ENCODE peak calls at places on chromosomes 4 and X, in ten cellular contexts. One of them, this sample, is unnamed.

GRCh38 chr4:7960790-7961655 is 21.4 kb upstream of the AFAP1 start:
- DNase-seq in stimulated activated effector memory CD8-positive, alpha-beta T cell treated with anti-CD3 and anti-CD28 coated beads, Interleukin-12 subunit alpha, Interleukin-12 subunit beta, amount 100 ng/mL, for 72 hours: peak; percentile 87
- DNase-seq in colonic mucosa: no peak
- DNase-seq in naive B cell: no peak
- DNase-seq in fibroblast of the aortic adventitia: peak; percentile 100
- DNase-seq in naive thymus-derived CD4-positive, alpha-beta T cell: peak; percentile 25
- DNase-seq in osteoblast: peak; percentile 96
- DNase-seq in ovary: peak; percentile 84
- DNase-seq in tibial nerve: no peak
- DNase-seq in activated CD4-positive, alpha-beta T cell treated with anti-CD3 and anti-CD28 coated beads for 36 hours: peak; percentile 91
- DNase-seq in this sample: peak; percentile 31

GRCh38 chr4:95450294-95450693 is 98.5 kb downstream of the UNC5C start:
- DNase-seq in osteoblast: no peak
- DNase-seq in naive B cell: no peak
- DNase-seq in tibial nerve: no peak
- DNase-seq in fibroblast of the aortic adventitia: no peak
- DNase-seq in colonic mucosa: no peak
- DNase-seq in naive thymus-derived CD4-positive, alpha-beta T cell: no peak
- DNase-seq in activated CD4-positive, alpha-beta T cell treated with anti-CD3 and anti-CD28 coated beads for 36 hours: no peak
- DNase-seq in stimulated activated effector memory CD8-positive, alpha-beta T cell treated with anti-CD3 and anti-CD28 coated beads, Interleukin-12 subunit alpha, Interleukin-12 subunit beta, amount 100 ng/mL, for 72 hours: no peak
- DNase-seq in ovary: no peak
- DNase-seq in this sample: no peak

GRCh38 chrX:76148753-76149152 is 24.1 kb upstream of the PBDC1 start:
- DNase-seq in naive B cell: peak; percentile 62
- DNase-seq in activated CD4-positive, alpha-beta T cell treated with anti-CD3 and anti-CD28 coated beads for 36 hours: peak; percentile 62
- DNase-seq in fibroblast of the aortic adventitia: peak; percentile 49
- DNase-seq in tibial nerve: no peak
- DNase-seq in naive thymus-derived CD4-positive, alpha-beta T cell: peak; percentile 63
- DNase-seq in ovary: peak; percentile 52
- DNase-seq in stimulated activated effector memory CD8-positive, alpha-beta T cell treated with anti-CD3 and anti-CD28 coated beads, Interleukin-12 subunit alpha, Interleukin-12 subunit beta, amount 100 ng/mL, for 72 hours: peak; percentile 55
- DNase-seq in colonic mucosa: peak; percentile 47
- DNase-seq in osteoblast: peak; percentile 25
- DNase-seq in this sample: peak; percentile 21

GRCh38 chr4:57425610-57426009 is 315.4 kb upstream of the IGFBP7 start:
- DNase-seq in osteoblast: no peak
- DNase-seq in tibial nerve: no peak
- DNase-seq in ovary: no peak
- DNase-seq in fibroblast of the aortic adventitia: peak; percentile 28
- DNase-seq in stimulated activated effector memory CD8-positive, alpha-beta T cell treated with anti-CD3 and anti-CD28 coated beads, Interleukin-12 subunit alpha, Interleukin-12 subunit beta, amount 100 ng/mL, for 72 hours: no peak
- DNase-seq in naive B cell: no peak
- DNase-seq in naive thymus-derived CD4-positive, alpha-beta T cell: no peak
- DNase-seq in colonic mucosa: no peak
- DNase-seq in activated CD4-positive, alpha-beta T cell treated with anti-CD3 and anti-CD28 coated beads for 36 hours: no peak
- DNase-seq in this sample: no peak

GRCh38 chr4:155392486-155393184 is 15.9 kb upstream of the MAP9 start:
- DNase-seq in osteoblast: peak; percentile 62
- DNase-seq in naive thymus-derived CD4-positive, alpha-beta T cell: no peak
- DNase-seq in ovary: no peak
- DNase-seq in tibial nerve: no peak
- DNase-seq in naive B cell: no peak
- DNase-seq in stimulated activated effector memory CD8-positive, alpha-beta T cell treated with anti-CD3 and anti-CD28 coated beads, Interleukin-12 subunit alpha, Interleukin-12 subunit beta, amount 100 ng/mL, for 72 hours: no peak
- DNase-seq in activated CD4-positive, alpha-beta T cell treated with anti-CD3 and anti-CD28 coated beads for 36 hours: no peak
- DNase-seq in fibroblast of the aortic adventitia: peak; percentile 65
- DNase-seq in colonic mucosa: no peak
- DNase-seq in this sample: no peak

GRCh38 chr4:41282362-41282761 is 25.6 kb downstream of the UCHL1 start:
- DNase-seq in activated CD4-positive, alpha-beta T cell treated with anti-CD3 and anti-CD28 coated beads for 36 hours: no peak
- DNase-seq in ovary: no peak
- DNase-seq in stimulated activated effector memory CD8-positive, alpha-beta T cell treated with anti-CD3 and anti-CD28 coated beads, Interleukin-12 subunit alpha, Interleukin-12 subunit beta, amount 100 ng/mL, for 72 hours: no peak
- DNase-seq in tibial nerve: no peak
- DNase-seq in osteoblast: no peak
- DNase-seq in naive B cell: no peak
- DNase-seq in colonic mucosa: no peak
- DNase-seq in naive thymus-derived CD4-positive, alpha-beta T cell: no peak
- DNase-seq in fibroblast of the aortic adventitia: no peak
- DNase-seq in this sample: no peak

GRCh38 chr4:680931-681645 is 6.7 kb downstream of the MYL5 start:
- DNase-seq in naive thymus-derived CD4-positive, alpha-beta T cell: no peak
- DNase-seq in colonic mucosa: peak; percentile 67
- DNase-seq in tibial nerve: no peak
- DNase-seq in activated CD4-positive, alpha-beta T cell treated with anti-CD3 and anti-CD28 coated beads for 36 hours: peak; percentile 69
- DNase-seq in naive B cell: peak; percentile 49
- DNase-seq in ovary: peak; percentile 45
- DNase-seq in fibroblast of the aortic adventitia: peak; percentile 22
- DNase-seq in stimulated activated effector memory CD8-positive, alpha-beta T cell treated with anti-CD3 and anti-CD28 coated beads, Interleukin-12 subunit alpha, Interleukin-12 subunit beta, amount 100 ng/mL, for 72 hours: peak; percentile 83
- DNase-seq in osteoblast: peak; percentile 98
- DNase-seq in this sample: peak; percentile 52

GRCh38 chr4:120731561-120731960 is 191.0 kb downstream of the PRDM5 start:
- DNase-seq in stimulated activated effector memory CD8-positive, alpha-beta T cell treated with anti-CD3 and anti-CD28 coated beads, Interleukin-12 subunit alpha, Interleukin-12 subunit beta, amount 100 ng/mL, for 72 hours: no peak
- DNase-seq in naive thymus-derived CD4-positive, alpha-beta T cell: no peak
- DNase-seq in tibial nerve: no peak
- DNase-seq in fibroblast of the aortic adventitia: peak; percentile 16
- DNase-seq in naive B cell: no peak
- DNase-seq in activated CD4-positive, alpha-beta T cell treated with anti-CD3 and anti-CD28 coated beads for 36 hours: no peak
- DNase-seq in osteoblast: peak; percentile 23
- DNase-seq in colonic mucosa: no peak
- DNase-seq in ovary: no peak
- DNase-seq in this sample: no peak

GRCh38 chrX:11336201-11336600 is 43.0 kb downstream of the AMELX start:
- DNase-seq in naive thymus-derived CD4-positive, alpha-beta T cell: no peak
- DNase-seq in tibial nerve: no peak
- DNase-seq in fibroblast of the aortic adventitia: no peak
- DNase-seq in ovary: no peak
- DNase-seq in stimulated activated effector memory CD8-positive, alpha-beta T cell treated with anti-CD3 and anti-CD28 coated beads, Interleukin-12 subunit alpha, Interleukin-12 subunit beta, amount 100 ng/mL, for 72 hours: no peak
- DNase-seq in osteoblast: no peak
- DNase-seq in activated CD4-positive, alpha-beta T cell treated with anti-CD3 and anti-CD28 coated beads for 36 hours: no peak
- DNase-seq in naive B cell: no peak
- DNase-seq in colonic mucosa: no peak
- DNase-seq in this sample: no peak

GRCh38 chr4:151603377-151603776 is 157.4 kb downstream of the GATB start:
- DNase-seq in colonic mucosa: no peak
- DNase-seq in osteoblast: no peak
- DNase-seq in fibroblast of the aortic adventitia: no peak
- DNase-seq in stimulated activated effector memory CD8-positive, alpha-beta T cell treated with anti-CD3 and anti-CD28 coated beads, Interleukin-12 subunit alpha, Interleukin-12 subunit beta, amount 100 ng/mL, for 72 hours: no peak
- DNase-seq in ovary: no peak
- DNase-seq in naive thymus-derived CD4-positive, alpha-beta T cell: no peak
- DNase-seq in tibial nerve: no peak
- DNase-seq in activated CD4-positive, alpha-beta T cell treated with anti-CD3 and anti-CD28 coated beads for 36 hours: no peak
- DNase-seq in naive B cell: no peak
- DNase-seq in this sample: no peak

GRCh38 chrX:3638280-3638873 is 75.1 kb downstream of the PRKX start:
- DNase-seq in colonic mucosa: peak; percentile 57
- DNase-seq in ovary: peak; percentile 24
- DNase-seq in tibial nerve: peak; percentile 14
- DNase-seq in stimulated activated effector memory CD8-positive, alpha-beta T cell treated with anti-CD3 and anti-CD28 coated beads, Interleukin-12 subunit alpha, Interleukin-12 subunit beta, amount 100 ng/mL, for 72 hours: no peak
- DNase-seq in fibroblast of the aortic adventitia: peak; percentile 60
- DNase-seq in osteoblast: peak; percentile 92
- DNase-seq in naive B cell: no peak
- DNase-seq in activated CD4-positive, alpha-beta T cell treated with anti-CD3 and anti-CD28 coated beads for 36 hours: peak; percentile 53
- DNase-seq in naive thymus-derived CD4-positive, alpha-beta T cell: no peak
- DNase-seq in this sample: peak; percentile 22

GRCh38 chr4:176526704-176527103 is 206.9 kb downstream of the SPCS3 start:
- DNase-seq in ovary: no peak
- DNase-seq in fibroblast of the aortic adventitia: no peak
- DNase-seq in naive B cell: no peak
- DNase-seq in naive thymus-derived CD4-positive, alpha-beta T cell: no peak
- DNase-seq in stimulated activated effector memory CD8-positive, alpha-beta T cell treated with anti-CD3 and anti-CD28 coated beads, Interleukin-12 subunit alpha, Interleukin-12 subunit beta, amount 100 ng/mL, for 72 hours: no peak
- DNase-seq in colonic mucosa: no peak
- DNase-seq in tibial nerve: no peak
- DNase-seq in osteoblast: no peak
- DNase-seq in activated CD4-positive, alpha-beta T cell treated with anti-CD3 and anti-CD28 coated beads for 36 hours: no peak
- DNase-seq in this sample: no peak

GRCh38 chrX:3442685-3443084 is 96.2 kb upstream of the MXRA5 start:
- DNase-seq in stimulated activated effector memory CD8-positive, alpha-beta T cell treated with anti-CD3 and anti-CD28 coated beads, Interleukin-12 subunit alpha, Interleukin-12 subunit beta, amount 100 ng/mL, for 72 hours: no peak
- DNase-seq in osteoblast: no peak
- DNase-seq in naive thymus-derived CD4-positive, alpha-beta T cell: no peak
- DNase-seq in ovary: no peak
- DNase-seq in tibial nerve: no peak
- DNase-seq in fibroblast of the aortic adventitia: no peak
- DNase-seq in colonic mucosa: no peak
- DNase-seq in naive B cell: no peak
- DNase-seq in activated CD4-positive, alpha-beta T cell treated with anti-CD3 and anti-CD28 coated beads for 36 hours: no peak
- DNase-seq in this sample: no peak

GRCh38 chr4:38694330-38694729 is 30.3 kb downstream of the KLF3 start:
- DNase-seq in stimulated activated effector memory CD8-positive, alpha-beta T cell treated with anti-CD3 and anti-CD28 coated beads, Interleukin-12 subunit alpha, Interleukin-12 subunit beta, amount 100 ng/mL, for 72 hours: peak; percentile 40
- DNase-seq in naive thymus-derived CD4-positive, alpha-beta T cell: no peak
- DNase-seq in fibroblast of the aortic adventitia: no peak
- DNase-seq in activated CD4-positive, alpha-beta T cell treated with anti-CD3 and anti-CD28 coated beads for 36 hours: no peak
- DNase-seq in colonic mucosa: no peak
- DNase-seq in naive B cell: no peak
- DNase-seq in ovary: no peak
- DNase-seq in tibial nerve: no peak
- DNase-seq in osteoblast: no peak
- DNase-seq in this sample: no peak

GRCh38 chr4:189121336-189121735 is 819.3 kb upstream of the FRG1 start:
- DNase-seq in naive B cell: no peak
- DNase-seq in colonic mucosa: no peak
- DNase-seq in activated CD4-positive, alpha-beta T cell treated with anti-CD3 and anti-CD28 coated beads for 36 hours: no peak
- DNase-seq in fibroblast of the aortic adventitia: no peak
- DNase-seq in naive thymus-derived CD4-positive, alpha-beta T cell: no peak
- DNase-seq in osteoblast: no peak
- DNase-seq in ovary: no peak
- DNase-seq in stimulated activated effector memory CD8-positive, alpha-beta T cell treated with anti-CD3 and anti-CD28 coated beads, Interleukin-12 subunit alpha, Interleukin-12 subunit beta, amount 100 ng/mL, for 72 hours: no peak
- DNase-seq in tibial nerve: no peak
- DNase-seq in this sample: no peak

GRCh38 chrX:48813605-48814004 is 11.7 kb downstream of the HDAC6 start:
- DNase-seq in colonic mucosa: no peak
- DNase-seq in tibial nerve: no peak
- DNase-seq in stimulated activated effector memory CD8-positive, alpha-beta T cell treated with anti-CD3 and anti-CD28 coated beads, Interleukin-12 subunit alpha, Interleukin-12 subunit beta, amount 100 ng/mL, for 72 hours: no peak
- DNase-seq in naive B cell: no peak
- DNase-seq in activated CD4-positive, alpha-beta T cell treated with anti-CD3 and anti-CD28 coated beads for 36 hours: no peak
- DNase-seq in fibroblast of the aortic adventitia: no peak
- DNase-seq in osteoblast: no peak
- DNase-seq in naive thymus-derived CD4-positive, alpha-beta T cell: no peak
- DNase-seq in ovary: no peak
- DNase-seq in this sample: no peak

GRCh38 chr4:72390409-72390808 is 178.6 kb downstream of the ADAMTS3 start:
- DNase-seq in fibroblast of the aortic adventitia: peak; percentile 69
- DNase-seq in ovary: no peak
- DNase-seq in naive B cell: no peak
- DNase-seq in activated CD4-positive, alpha-beta T cell treated with anti-CD3 and anti-CD28 coated beads for 36 hours: no peak
- DNase-seq in naive thymus-derived CD4-positive, alpha-beta T cell: no peak
- DNase-seq in osteoblast: peak; percentile 30
- DNase-seq in tibial nerve: no peak
- DNase-seq in colonic mucosa: no peak
- DNase-seq in stimulated activated effector memory CD8-positive, alpha-beta T cell treated with anti-CD3 and anti-CD28 coated beads, Interleukin-12 subunit alpha, Interleukin-12 subunit beta, amount 100 ng/mL, for 72 hours: no peak
- DNase-seq in this sample: no peak

GRCh38 chrX:41265615-41266014 is 68.3 kb upstream of the DDX3X start:
- DNase-seq in stimulated activated effector memory CD8-positive, alpha-beta T cell treated with anti-CD3 and anti-CD28 coated beads, Interleukin-12 subunit alpha, Interleukin-12 subunit beta, amount 100 ng/mL, for 72 hours: peak; percentile 66
- DNase-seq in fibroblast of the aortic adventitia: peak; percentile 78
- DNase-seq in naive B cell: peak; percentile 39
- DNase-seq in tibial nerve: no peak
- DNase-seq in activated CD4-positive, alpha-beta T cell treated with anti-CD3 and anti-CD28 coated beads for 36 hours: peak; percentile 84
- DNase-seq in colonic mucosa: no peak
- DNase-seq in naive thymus-derived CD4-positive, alpha-beta T cell: peak; percentile 36
- DNase-seq in osteoblast: peak; percentile 81
- DNase-seq in ovary: peak; percentile 53
- DNase-seq in this sample: peak; percentile 18

GRCh38 chr4:33339762-33340161 is 2619.6 kb downstream of the PCDH7 start:
- DNase-seq in tibial nerve: no peak
- DNase-seq in osteoblast: no peak
- DNase-seq in naive B cell: no peak
- DNase-seq in fibroblast of the aortic adventitia: no peak
- DNase-seq in ovary: no peak
- DNase-seq in activated CD4-positive, alpha-beta T cell treated with anti-CD3 and anti-CD28 coated beads for 36 hours: no peak
- DNase-seq in colonic mucosa: no peak
- DNase-seq in naive thymus-derived CD4-positive, alpha-beta T cell: no peak
- DNase-seq in stimulated activated effector memory CD8-positive, alpha-beta T cell treated with anti-CD3 and anti-CD28 coated beads, Interleukin-12 subunit alpha, Interleukin-12 subunit beta, amount 100 ng/mL, for 72 hours: no peak
- DNase-seq in this sample: no peak

GRCh38 chr4:156194896-156195295 is 241.2 kb upstream of the CTSO start:
- DNase-seq in naive B cell: no peak
- DNase-seq in osteoblast: no peak
- DNase-seq in fibroblast of the aortic adventitia: no peak
- DNase-seq in activated CD4-positive, alpha-beta T cell treated with anti-CD3 and anti-CD28 coated beads for 36 hours: no peak
- DNase-seq in ovary: no peak
- DNase-seq in tibial nerve: no peak
- DNase-seq in stimulated activated effector memory CD8-positive, alpha-beta T cell treated with anti-CD3 and anti-CD28 coated beads, Interleukin-12 subunit alpha, Interleukin-12 subunit beta, amount 100 ng/mL, for 72 hours: no peak
- DNase-seq in colonic mucosa: no peak
- DNase-seq in naive thymus-derived CD4-positive, alpha-beta T cell: no peak
- DNase-seq in this sample: no peak

GRCh38 chr4:165207016-165207430 is 338 bp upstream of the KLHL2 start:
- DNase-seq in naive B cell: no peak
- DNase-seq in activated CD4-positive, alpha-beta T cell treated with anti-CD3 and anti-CD28 coated beads for 36 hours: no peak
- DNase-seq in fibroblast of the aortic adventitia: peak; percentile 33
- DNase-seq in colonic mucosa: peak; percentile 29
- DNase-seq in ovary: peak; percentile 20
- DNase-seq in naive thymus-derived CD4-positive, alpha-beta T cell: no peak
- DNase-seq in tibial nerve: no peak
- DNase-seq in osteoblast: no peak
- DNase-seq in stimulated activated effector memory CD8-positive, alpha-beta T cell treated with anti-CD3 and anti-CD28 coated beads, Interleukin-12 subunit alpha, Interleukin-12 subunit beta, amount 100 ng/mL, for 72 hours: peak; percentile 78
- DNase-seq in this sample: peak; percentile 39

GRCh38 chrX:97215166-97215565 is 331.5 kb downstream of the RPA4 start:
- DNase-seq in fibroblast of the aortic adventitia: no peak
- DNase-seq in colonic mucosa: no peak
- DNase-seq in tibial nerve: no peak
- DNase-seq in naive thymus-derived CD4-positive, alpha-beta T cell: no peak
- DNase-seq in naive B cell: no peak
- DNase-seq in ovary: no peak
- DNase-seq in activated CD4-positive, alpha-beta T cell treated with anti-CD3 and anti-CD28 coated beads for 36 hours: no peak
- DNase-seq in stimulated activated effector memory CD8-positive, alpha-beta T cell treated with anti-CD3 and anti-CD28 coated beads, Interleukin-12 subunit alpha, Interleukin-12 subunit beta, amount 100 ng/mL, for 72 hours: no peak
- DNase-seq in osteoblast: no peak
- DNase-seq in this sample: no peak

GRCh38 chr4:56506110-56506705 is 617 bp downstream of the ARL9 start:
- DNase-seq in osteoblast: peak; percentile 68
- DNase-seq in ovary: no peak
- DNase-seq in naive thymus-derived CD4-positive, alpha-beta T cell: no peak
- DNase-seq in tibial nerve: no peak
- DNase-seq in fibroblast of the aortic adventitia: peak; percentile 7
- DNase-seq in naive B cell: no peak
- DNase-seq in stimulated activated effector memory CD8-positive, alpha-beta T cell treated with anti-CD3 and anti-CD28 coated beads, Interleukin-12 subunit alpha, Interleukin-12 subunit beta, amount 100 ng/mL, for 72 hours: no peak
- DNase-seq in colonic mucosa: no peak
- DNase-seq in activated CD4-positive, alpha-beta T cell treated with anti-CD3 and anti-CD28 coated beads for 36 hours: peak; percentile 26
- DNase-seq in this sample: peak; percentile 22

GRCh38 chr4:185931986-185932385 is 120.0 kb upstream of the SORBS2 start:
- DNase-seq in activated CD4-positive, alpha-beta T cell treated with anti-CD3 and anti-CD28 coated beads for 36 hours: no peak
- DNase-seq in fibroblast of the aortic adventitia: no peak
- DNase-seq in tibial nerve: no peak
- DNase-seq in colonic mucosa: no peak
- DNase-seq in naive thymus-derived CD4-positive, alpha-beta T cell: no peak
- DNase-seq in stimulated activated effector memory CD8-positive, alpha-beta T cell treated with anti-CD3 and anti-CD28 coated beads, Interleukin-12 subunit alpha, Interleukin-12 subunit beta, amount 100 ng/mL, for 72 hours: no peak
- DNase-seq in naive B cell: no peak
- DNase-seq in osteoblast: no peak
- DNase-seq in ovary: no peak
- DNase-seq in this sample: no peak

GRCh38 chr4:184648220-184649025 is 824 bp downstream of the CASP3 start:
- DNase-seq in colonic mucosa: peak; percentile 60
- DNase-seq in stimulated activated effector memory CD8-positive, alpha-beta T cell treated with anti-CD3 and anti-CD28 coated beads, Interleukin-12 subunit alpha, Interleukin-12 subunit beta, amount 100 ng/mL, for 72 hours: peak; percentile 69
- DNase-seq in osteoblast: no peak
- DNase-seq in naive thymus-derived CD4-positive, alpha-beta T cell: peak; percentile 34
- DNase-seq in fibroblast of the aortic adventitia: peak; percentile 39
- DNase-seq in naive B cell: peak; percentile 39
- DNase-seq in ovary: peak; percentile 60
- DNase-seq in tibial nerve: peak; percentile 34
- DNase-seq in activated CD4-positive, alpha-beta T cell treated with anti-CD3 and anti-CD28 coated beads for 36 hours: peak; percentile 63
- DNase-seq in this sample: peak; percentile 71

GRCh38 chrX:74248889-74249288 is 55.1 kb upstream of the ZCCHC13 start:
- DNase-seq in osteoblast: peak; percentile 36
- DNase-seq in naive B cell: no peak
- DNase-seq in colonic mucosa: peak; percentile 48
- DNase-seq in stimulated activated effector memory CD8-positive, alpha-beta T cell treated with anti-CD3 and anti-CD28 coated beads, Interleukin-12 subunit alpha, Interleukin-12 subunit beta, amount 100 ng/mL, for 72 hours: no peak
- DNase-seq in tibial nerve: no peak
- DNase-seq in activated CD4-positive, alpha-beta T cell treated with anti-CD3 and anti-CD28 coated beads for 36 hours: no peak
- DNase-seq in naive thymus-derived CD4-positive, alpha-beta T cell: no peak
- DNase-seq in fibroblast of the aortic adventitia: peak; percentile 65
- DNase-seq in ovary: no peak
- DNase-seq in this sample: no peak

GRCh38 chr4:173367285-173367684 is 3.5 kb upstream of the SAP30 start:
- DNase-seq in osteoblast: peak; percentile 23
- DNase-seq in activated CD4-positive, alpha-beta T cell treated with anti-CD3 and anti-CD28 coated beads for 36 hours: no peak
- DNase-seq in colonic mucosa: no peak
- DNase-seq in stimulated activated effector memory CD8-positive, alpha-beta T cell treated with anti-CD3 and anti-CD28 coated beads, Interleukin-12 subunit alpha, Interleukin-12 subunit beta, amount 100 ng/mL, for 72 hours: no peak
- DNase-seq in naive B cell: no peak
- DNase-seq in ovary: no peak
- DNase-seq in fibroblast of the aortic adventitia: peak; percentile 37
- DNase-seq in naive thymus-derived CD4-positive, alpha-beta T cell: no peak
- DNase-seq in tibial nerve: no peak
- DNase-seq in this sample: no peak

GRCh38 chr4:5098176-5098575 is 46.9 kb downstream of the STK32B start:
- DNase-seq in osteoblast: no peak
- DNase-seq in naive B cell: no peak
- DNase-seq in activated CD4-positive, alpha-beta T cell treated with anti-CD3 and anti-CD28 coated beads for 36 hours: no peak
- DNase-seq in colonic mucosa: no peak
- DNase-seq in ovary: no peak
- DNase-seq in stimulated activated effector memory CD8-positive, alpha-beta T cell treated with anti-CD3 and anti-CD28 coated beads, Interleukin-12 subunit alpha, Interleukin-12 subunit beta, amount 100 ng/mL, for 72 hours: no peak
- DNase-seq in naive thymus-derived CD4-positive, alpha-beta T cell: no peak
- DNase-seq in fibroblast of the aortic adventitia: no peak
- DNase-seq in tibial nerve: no peak
- DNase-seq in this sample: no peak

This sample was measured in testis.